ENCODE peak calls at places on chromosomes 3 and 15, in six cellular contexts. Q is SK-N-SH, W is PC-3, S is brain microvascular endothelial cell, Z is neuronal stem cell, B is Panc1. Y is an unnamed sample.
A peak's percentile ranks its signal among the peaks of the same experiment; 100 is the strongest.

GRCh38 chr3:792651-793050 is 300.2 kb upstream of the CNTN6 start:
- DNase-seq in W (no peak), S (no peak), Q (peak; percentile 1), Z (no peak), B (no peak), Y (no peak)

GRCh38 chr15:79170256-79170664 is 79.7 kb upstream of the RASGRF1 start:
- DNase-seq in Q (peak; percentile 63), B (no peak), S (peak; percentile 33), W (peak; percentile 74), Z (no peak), Y (peak; percentile 64)

GRCh38 chr15:43132830-43133428 is 457 bp upstream of the TMEM62 start:
- DNase-seq in Z (no peak), W (no peak), Q (peak; percentile 21), B (no peak), S (no peak), Y (no peak)

GRCh38 chr3:144771401-144771870 is 799.8 kb downstream of the DIPK2A start:
- DNase-seq in S (peak; percentile 46), Z (no peak), Q (no peak), B (no peak), W (no peak), Y (no peak)

GRCh38 chr3:165653130-165653778 is 184.0 kb downstream of the BCHE start:
- DNase-seq in S (no peak), W (no peak), B (no peak), Z (no peak), Q (no peak), Y (no peak)

GRCh38 chr15:70777156-70777926 is 14.0 kb upstream of the UACA start:
- DNase-seq in B (no peak), S (no peak), Z (no peak), W (no peak), Q (no peak), Y (no peak)

GRCh38 chr15:69474846-69475455 is 22.3 kb downstream of the RPLP1 start:
- DNase-seq in B (no peak), S (peak; percentile 45), Q (no peak), W (no peak), Z (no peak), Y (no peak)

GRCh38 chr3:132136334-132136716 is 101.5 kb upstream of the CPNE4 start:
- DNase-seq in B (no peak), Z (no peak), Q (no peak), W (no peak), S (no peak), Y (no peak)

GRCh38 chr15:87080547-87080946 is 1000.9 kb downstream of the AGBL1 start:
- DNase-seq in Z (no peak), S (no peak), B (no peak), W (no peak), Q (no peak), Y (no peak)

GRCh38 chr15:25709437-25710159 is 153.5 kb downstream of the ATP10A start:
- DNase-seq in S (no peak), Q (no peak), Z (no peak), B (no peak), W (no peak), Y (no peak)

GRCh38 chr3:196073188-196073838 is 8.6 kb downstream of the TFRC start:
- DNase-seq in W (peak; percentile 74), Q (peak; percentile 77), S (peak; percentile 32), B (no peak), Z (peak; percentile 64), Y (no peak)

GRCh38 chr3:26763723-26764122 is 141.2 kb downstream of the LRRC3B start:
- DNase-seq in W (no peak), Q (no peak), Z (no peak), B (no peak), S (no peak), Y (no peak)

GRCh38 chr3:64016941-64017620 is 6.2 kb downstream of the PSMD6 start:
- DNase-seq in S (no peak), Z (no peak), Q (no peak), B (no peak), W (no peak), Y (no peak)

GRCh38 chr15:41894791-41895463 is 1.1 kb upstream of the SPTBN5 start:
- DNase-seq in S (peak; percentile 72), Z (no peak), W (peak; percentile 82), B (no peak), Q (peak; percentile 97), Y (peak; percentile 84)

GRCh38 chr15:41895491-41895890 is 1.6 kb upstream of the SPTBN5 start:
- DNase-seq in Q (no peak), W (no peak), B (no peak), Z (no peak), S (no peak), Y (peak; percentile 20)

GRCh38 chr15:41893422-41894250 is at the start of gene SPTBN5:
- DNase-seq in Z (no peak), W (no peak), Q (peak; percentile 69), B (no peak), S (no peak), Y (peak; percentile 27)

GRCh38 chr15:41892621-41893421 is 1.0 kb downstream of the SPTBN5 start:
- DNase-seq in Z (no peak), S (no peak), B (no peak), W (no peak), Q (peak; percentile 42), Y (peak; percentile 85)

GRCh38 chr15:41894251-41894790 is 468 bp upstream of the SPTBN5 start:
- DNase-seq in B (no peak), Z (no peak), W (no peak), S (no peak), Q (no peak), Y (no peak)
- H3K27ac ChIP-seq in B (peak overlapping the region; percentile 54), Z (no peak overlapping the region), W (peak overlapping the region; percentile 86), S (no peak overlapping the region), Q (peak overlapping the region; percentile 65), Y (peak overlapping the region; percentile 96)

GRCh38 chr15:74620636-74621545 is 5.3 kb downstream of the CLK3 start:
- DNase-seq in Z (peak; percentile 50), S (peak; percentile 70), W (peak; percentile 75), Q (peak; percentile 89), B (peak; percentile 64), Y (peak; percentile 80)

GRCh38 chr15:74619916-74620635 is 4.4 kb downstream of the CLK3 start:
- DNase-seq in S (no peak), W (no peak), B (no peak), Q (no peak), Z (no peak), Y (no peak)

GRCh38 chr15:74621546-74621920 is 5.9 kb downstream of the CLK3 start:
- DNase-seq in Z (no peak), B (no peak), W (no peak), S (no peak), Q (no peak), Y (no peak)

GRCh38 chr15:74616996-74617395 is 1.4 kb downstream of the CLK3 start:
- DNase-seq in Z (no peak), W (no peak), B (no peak), S (no peak), Q (no peak), Y (no peak)

DNA sequence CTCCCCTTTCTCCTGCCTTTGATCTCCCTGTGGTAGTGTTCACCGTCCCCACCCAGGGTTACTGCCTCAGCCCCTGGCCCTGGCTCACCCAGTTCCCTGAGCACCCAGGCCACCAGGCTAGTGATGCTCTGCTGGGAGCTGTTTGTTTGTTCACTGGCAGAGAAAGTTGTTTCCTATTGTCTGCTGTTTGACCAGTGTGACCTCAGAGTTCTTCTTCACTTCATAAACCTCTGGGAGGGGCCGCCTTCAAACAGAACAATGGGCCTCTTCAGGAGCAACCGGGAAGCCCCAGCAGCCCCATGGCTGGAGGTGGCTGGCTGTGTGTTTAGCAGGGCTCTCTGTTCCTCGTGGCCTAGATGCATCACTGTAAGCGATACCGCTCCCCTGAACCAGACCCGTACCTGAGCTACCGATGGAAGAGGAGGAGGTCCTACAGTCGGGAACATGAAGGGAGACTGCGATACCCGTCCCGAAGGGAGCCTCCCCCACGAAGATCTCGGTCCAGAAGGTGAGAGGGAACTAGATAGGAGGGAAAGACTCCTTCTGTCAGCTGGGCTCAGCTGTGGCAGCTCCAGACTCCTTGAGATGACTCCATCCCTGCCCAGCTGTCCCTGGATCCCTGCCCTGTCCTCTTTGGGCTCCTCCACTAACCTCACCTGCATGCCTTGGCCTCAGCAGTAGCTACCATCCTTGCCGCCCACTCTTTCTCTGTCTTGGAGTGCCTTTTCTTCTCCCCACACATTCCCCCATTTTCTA is 3.4 kb downstream of the CLK3 start:
- DNase-seq in W (no peak), B (no peak), S (no peak), Z (no peak), Q (no peak), Y (peak; percentile 49)
- H3K27ac ChIP-seq in W (no peak overlapping the region), B (no peak overlapping the region), S (no peak overlapping the region), Z (no peak overlapping the region), Q (no peak overlapping the region), Y (peak overlapping the region; percentile 1)

GRCh38 chr3:14440531-14441239 is 38.3 kb downstream of the SLC6A6 start:
- DNase-seq in S (no peak), Q (peak; percentile 88), B (no peak), Z (peak; percentile 74), W (peak; percentile 21), Y (no peak)

GRCh38 chr3:14441240-14441919 is 39.0 kb downstream of the SLC6A6 start:
- DNase-seq in W (peak; percentile 67), B (no peak), Z (no peak), S (no peak), Q (no peak), Y (peak; percentile 60)

GRCh38 chr3:14439501-14440167 is 37.2 kb downstream of the SLC6A6 start:
- DNase-seq in B (no peak), W (no peak), Z (no peak), S (peak; percentile 77), Q (peak; percentile 87), Y (peak; percentile 84)

GRCh38 chr3:14438929-14439328 is 36.5 kb downstream of the SLC6A6 start:
- DNase-seq in Z (no peak), Q (no peak), S (no peak), W (no peak), B (no peak), Y (peak; percentile 15)

DNA sequence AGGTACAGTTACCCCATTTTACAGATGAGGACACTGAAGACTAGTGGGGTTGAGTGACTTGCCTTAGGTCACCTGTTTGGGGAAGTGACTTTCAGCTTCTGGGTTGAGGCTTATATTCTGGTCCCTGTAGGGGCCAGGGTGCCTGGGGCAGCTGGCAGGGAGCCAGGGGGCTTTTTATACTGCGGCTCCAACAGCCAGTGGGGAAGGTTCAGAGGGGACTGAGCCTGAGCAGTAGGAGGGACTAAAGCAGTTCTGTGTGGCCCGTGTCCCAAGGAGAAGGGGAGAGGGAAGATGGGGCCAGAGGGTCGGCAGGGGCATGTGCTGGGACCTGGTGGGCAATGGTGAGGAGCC is 37.7 kb downstream of the SLC6A6 start:
- DNase-seq in B (no peak), Q (no peak), S (no peak), Z (no peak), W (no peak), Y (no peak)
- H3K27ac ChIP-seq in B (peak overlapping the region; percentile 69), Q (no peak overlapping the region), S (no peak overlapping the region), Z (peak overlapping the region; percentile 19), W (no peak overlapping the region), Y (peak overlapping the region; percentile 6)

DNA sequence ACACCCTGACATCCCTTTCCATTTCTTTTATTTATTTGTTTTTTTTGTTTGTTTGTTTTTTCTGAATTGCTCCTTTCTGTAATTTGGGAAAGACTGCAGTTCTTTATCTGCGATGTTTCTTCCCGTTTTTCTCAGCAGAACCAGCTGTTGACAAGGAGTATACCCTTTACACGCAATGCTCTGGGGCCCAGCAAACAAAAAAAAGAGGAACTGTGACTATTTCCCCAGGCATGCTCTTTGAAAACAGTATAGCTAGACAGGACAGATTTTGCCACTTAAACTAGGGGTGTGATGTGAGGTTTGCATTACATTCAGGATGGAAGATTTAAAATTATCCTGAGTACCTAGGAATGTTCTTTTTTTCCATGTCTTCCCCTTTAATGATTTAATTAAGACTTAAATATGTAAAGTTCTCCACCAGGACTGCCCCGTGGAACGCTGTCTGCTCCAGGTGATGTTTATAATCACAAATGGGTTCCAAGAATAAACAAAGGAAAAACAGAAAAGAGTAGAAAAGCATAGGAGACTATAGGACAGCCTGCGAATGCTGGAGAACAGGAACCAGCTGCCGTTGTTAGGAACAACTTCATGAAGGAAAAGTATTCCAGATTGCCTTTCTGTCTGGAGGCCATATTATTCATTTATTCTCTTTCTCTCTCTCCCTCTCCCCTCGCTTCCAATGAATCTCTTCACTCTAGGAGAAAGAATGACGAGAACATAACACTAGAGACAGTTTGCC is 43.3 kb downstream of the TGFBR2 start:
- DNase-seq in Z (no peak), B (no peak), S (peak; percentile 74), W (no peak), Q (no peak), Y (no peak)
- H3K27ac ChIP-seq in Z (no peak overlapping the region), B (no peak overlapping the region), S (peak overlapping the region; percentile 65), W (no peak overlapping the region), Q (no peak overlapping the region), Y (no peak overlapping the region)

Y was measured in heart left ventricle.